ENCODE peak calls at places on chromosomes 11 and 22, in seven cellular contexts. I is CD4-positive, alpha-beta T cell; G is caudate nucleus; S is T-helper 9 cell; H is activated CD8-positive, alpha-beta memory T cell treated with anti-CD3 and anti-CD28 coated beads for 48 hours; E is stromal cell of bone marrow; R is cardiac muscle cell. D is an unnamed sample.

GRCh38 chr11:534197-534591 is 1.2 kb downstream of the HRAS start:
- DNase-seq in I (no peak), G (no peak), S (no peak), H (no peak), E (no peak), R (no peak), D (no peak)

GRCh38 chr11:125110506-125110905 is 920 bp downstream of the TMEM218 start:
- DNase-seq in I (no peak), G (no peak), S (no peak), H (no peak), E (no peak), R (no peak), D (no peak)

GRCh38 chr11:65399845-65400244 is 13.4 kb downstream of the FRMD8 start:
- DNase-seq in I (no peak), G (no peak), S (no peak), H (no peak), E (no peak), R (no peak), D (no peak)

GRCh38 chr11:91691872-91692271 is 532.7 kb upstream of the FAT3 start:
- DNase-seq in I (no peak), G (no peak), S (no peak), H (no peak), E (no peak), R (no peak), D (no peak)

GRCh38 chr11:17352925-17353227 is 1.3 kb downstream of the NCR3LG1 start:
- DNase-seq in I (no peak), G (no peak), S (peak; percentile 15), H (peak; percentile 15), E (no peak), R (peak; percentile 63), D (peak; percentile 43)

GRCh38 chr11:72038491-72038890 is 39.8 kb downstream of the IL18BP start:
- DNase-seq in I (no peak), G (no peak), S (no peak), H (no peak), E (peak; percentile 83), R (peak; percentile 77), D (no peak)

GRCh38 chr11:111445586-111445985 is 66.5 kb upstream of the POU2AF1 start:
- DNase-seq in I (no peak), G (no peak), S (no peak), H (no peak), E (no peak), R (no peak), D (no peak)

GRCh38 chr22:27317156-27317555 is 484.4 kb downstream of the MN1 start:
- DNase-seq in I (no peak), G (no peak), S (no peak), H (no peak), E (no peak), R (peak; percentile 56), D (no peak)

GRCh38 chr22:28034760-28035401 is 115.8 kb upstream of the PITPNB start:
- DNase-seq in I (no peak), G (no peak), S (no peak), H (no peak), E (peak; percentile 14), R (peak; percentile 84), D (no peak)

GRCh38 chr22:45891471-45891995 is 85.4 kb downstream of the WNT7B start:
- DNase-seq in I (no peak), G (no peak), S (no peak), H (no peak), E (no peak), R (no peak), D (no peak)

GRCh38 chr22:18063311-18063710 is 14.5 kb upstream of the PEX26 start:
- DNase-seq in I (no peak), G (no peak), S (no peak), H (no peak), E (no peak), R (no peak), D (no peak)

GRCh38 chr11:119615003-119615878 is 113.8 kb downstream of the NECTIN1 start:
- DNase-seq in I (no peak), G (peak; percentile 50), S (no peak), H (no peak), E (peak; percentile 45), R (peak; percentile 73), D (no peak)

GRCh38 chr11:74085542-74085892 is 76.6 kb upstream of the UCP3 start:
- DNase-seq in I (no peak), G (no peak), S (no peak), H (no peak), E (no peak), R (no peak), D (no peak)

GRCh38 chr22:50625131-50625567 is 2.8 kb downstream of the ARSA start:
- DNase-seq in I (no peak), G (no peak), S (no peak), H (no peak), E (no peak), R (no peak), D (no peak)

GRCh38 chr11:121236115-121237001 is 56.2 kb upstream of the SC5D start:
- DNase-seq in I (no peak), G (no peak), S (no peak), H (no peak), E (no peak), R (peak; percentile 15), D (no peak)

GRCh38 chr11:70608568-70609314 is 210.4 kb downstream of the CTTN start:
- DNase-seq in I (no peak), G (no peak), S (no peak), H (no peak), E (peak; percentile 50), R (peak; percentile 25), D (peak; percentile 85)

GRCh38 chr11:23594755-23595154 is 734.5 kb upstream of the CCDC179 start:
- DNase-seq in I (no peak), G (no peak), S (no peak), H (no peak), E (no peak), R (no peak), D (no peak)

GRCh38 chr22:28111501-28111900 is 192.4 kb upstream of the PITPNB start:
- DNase-seq in I (no peak), G (no peak), S (no peak), H (no peak), E (peak; percentile 63), R (no peak), D (no peak)

GRCh38 chr11:70448983-70449567 is 50.7 kb downstream of the CTTN start:
- DNase-seq in I (no peak), G (no peak), S (no peak), H (no peak), E (no peak), R (no peak), D (peak; percentile 56)

GRCh38 chr11:64621283-64622019 is 30.4 kb downstream of the SLC22A12 start:
- DNase-seq in I (no peak), G (no peak), S (no peak), H (no peak), E (no peak), R (no peak), D (no peak)

GRCh38 chr11:17979770-17980371 is 33.0 kb downstream of the SERGEF start:
- DNase-seq in I (peak; percentile 19), G (no peak), S (peak; percentile 8), H (no peak), E (no peak), R (peak; percentile 22), D (peak; percentile 29)

GRCh38 chr11:4626207-4627105 is 10.8 kb upstream of the OR51D1 start:
- DNase-seq in I (no peak), G (no peak), S (peak; percentile 26), H (no peak), E (peak; percentile 54), R (peak; percentile 85), D (peak; percentile 27)

GRCh38 chr11:63564056-63564784 is 1.0 kb upstream of the PLAAT2 start:
- DNase-seq in I (no peak), G (no peak), S (no peak), H (no peak), E (no peak), R (no peak), D (no peak)

GRCh38 chr22:38924197-38924952 is 33.0 kb upstream of the APOBEC3A start:
- DNase-seq in I (no peak), G (no peak), S (no peak), H (no peak), E (peak; percentile 86), R (peak; percentile 94), D (peak; percentile 66)

GRCh38 chr11:1307998-1308744 is 1.3 kb downstream of the TOLLIP start:
- DNase-seq in I (no peak), G (no peak), S (no peak), H (no peak), E (peak; percentile 21), R (peak; percentile 16), D (no peak)

GRCh38 chr11:78423241-78423640 is 5.6 kb upstream of the GAB2 start:
- DNase-seq in I (no peak), G (no peak), S (no peak), H (no peak), E (no peak), R (no peak), D (no peak)

GRCh38 chr22:44664149-44664548 is 37.9 kb upstream of the PRR5 start:
- DNase-seq in I (peak; percentile 20), G (no peak), S (peak; percentile 18), H (no peak), E (no peak), R (peak; percentile 79), D (no peak)

GRCh38 chr11:86372586-86372985 is 2.1 kb upstream of the CCDC81 start:
- DNase-seq in I (no peak), G (no peak), S (no peak), H (no peak), E (no peak), R (no peak), D (no peak)

GRCh38 chr11:111652184-111652583 is 49.9 kb downstream of the SIK2 start:
- DNase-seq in I (no peak), G (no peak), S (no peak), H (no peak), E (no peak), R (peak; percentile 67), D (no peak)

GRCh38 chr22:37112084-37112728 is 2.7 kb upstream of the TMPRSS6 start:
- DNase-seq in I (no peak), G (no peak), S (no peak), H (no peak), E (no peak), R (no peak), D (peak; percentile 59)

GRCh38 chr11:125593113-125593761 is 585 bp downstream of the STT3A start:
- DNase-seq in I (no peak), G (no peak), S (no peak), H (no peak), E (no peak), R (peak; percentile 46), D (peak; percentile 17)

GRCh38 chr22:49964136-49964492 is 3.5 kb downstream of the PIM3 start:
- DNase-seq in I (no peak), G (no peak), S (peak; percentile 9), H (no peak), E (no peak), R (no peak), D (no peak)

GRCh38 chr11:69653406-69653960 is 12.5 kb downstream of the CCND1 start:
- DNase-seq in I (no peak), G (no peak), S (no peak), H (no peak), E (no peak), R (no peak), D (no peak)

GRCh38 chr11:42770444-42771065 is 541.2 kb upstream of the API5 start:
- DNase-seq in I (no peak), G (no peak), S (no peak), H (no peak), E (peak; percentile 2), R (peak; percentile 15), D (peak; percentile 5)

GRCh38 chr11:134901955-134902707 is 490.1 kb upstream of the B3GAT1 start:
- DNase-seq in I (no peak), G (no peak), S (no peak), H (no peak), E (no peak), R (no peak), D (no peak)

GRCh38 chr11:45266693-45267451 is 19.3 kb downstream of the SYT13 start:
- DNase-seq in I (no peak), G (no peak), S (no peak), H (no peak), E (no peak), R (no peak), D (peak; percentile 48)

GRCh38 chr11:121067453-121067852 is 33.6 kb upstream of the TECTA start:
- DNase-seq in I (no peak), G (no peak), S (no peak), H (no peak), E (no peak), R (no peak), D (peak; percentile 38)

GRCh38 chr11:2099523-2100316 is 39.5 kb downstream of the IGF2 start:
- DNase-seq in I (no peak), G (no peak), S (no peak), H (no peak), E (no peak), R (peak; percentile 12), D (no peak)

D was measured in HuH-7.